ENCODE peak calls at places on chromosome 3, in five cellular contexts. One of them, this sample, is unnamed.
A peak's percentile ranks its signal among the peaks of the same experiment; 100 is the strongest.

GRCh38 chr3:187291512-187292132 is at the start of gene MASP1:
- DNase-seq in psoas muscle: peak; percentile 59
- DNase-seq in AG04450: no peak
- DNase-seq in cardiac muscle cell: no peak
- DNase-seq in heart left ventricle: peak; percentile 69
- DNase-seq in this sample: peak; percentile 5

GRCh38 chr3:192875971-192876565 is 41.6 kb downstream of the MB21D2 start:
- DNase-seq in cardiac muscle cell: peak; percentile 54
- DNase-seq in psoas muscle: no peak
- DNase-seq in AG04450: no peak
- DNase-seq in heart left ventricle: no peak
- DNase-seq in this sample: no peak

GRCh38 chr3:127800508-127800907 is 21.8 kb downstream of the MGLL start:
- DNase-seq in psoas muscle: no peak
- DNase-seq in AG04450: no peak
- DNase-seq in cardiac muscle cell: peak; percentile 37
- DNase-seq in heart left ventricle: no peak
- DNase-seq in this sample: peak; percentile 63

GRCh38 chr3:187406927-187407326 is 38.7 kb downstream of the RTP4 start:
- DNase-seq in psoas muscle: no peak
- DNase-seq in cardiac muscle cell: peak; percentile 23
- DNase-seq in AG04450: no peak
- DNase-seq in heart left ventricle: no peak
- DNase-seq in this sample: no peak

GRCh38 chr3:132787616-132788015 is 65.4 kb upstream of the NPHP3 start:
- DNase-seq in heart left ventricle: no peak
- DNase-seq in cardiac muscle cell: peak; percentile 72
- DNase-seq in psoas muscle: no peak
- DNase-seq in AG04450: no peak
- DNase-seq in this sample: peak; percentile 25

GRCh38 chr3:182740710-182741109 is 52.6 kb upstream of the ATP11B start:
- DNase-seq in heart left ventricle: no peak
- DNase-seq in psoas muscle: no peak
- DNase-seq in AG04450: no peak
- DNase-seq in cardiac muscle cell: no peak
- DNase-seq in this sample: no peak

GRCh38 chr3:184590795-184591194 is 29.2 kb downstream of the EPHB3 start:
- DNase-seq in psoas muscle: no peak
- DNase-seq in cardiac muscle cell: peak; percentile 56
- DNase-seq in heart left ventricle: peak; percentile 28
- DNase-seq in AG04450: no peak
- DNase-seq in this sample: no peak

GRCh38 chr3:145266368-145266767 is 894.6 kb downstream of the PLOD2 start:
- DNase-seq in cardiac muscle cell: no peak
- DNase-seq in psoas muscle: no peak
- DNase-seq in AG04450: no peak
- DNase-seq in heart left ventricle: no peak
- DNase-seq in this sample: no peak

GRCh38 chr3:100080573-100080972 is 33.7 kb downstream of the FILIP1L start:
- DNase-seq in AG04450: no peak
- DNase-seq in heart left ventricle: no peak
- DNase-seq in cardiac muscle cell: no peak
- DNase-seq in psoas muscle: no peak
- DNase-seq in this sample: peak; percentile 32

GRCh38 chr3:159825216-159825854 is 163.3 kb upstream of the IL12A start:
- DNase-seq in AG04450: no peak
- DNase-seq in cardiac muscle cell: peak; percentile 11
- DNase-seq in psoas muscle: no peak
- DNase-seq in heart left ventricle: no peak
- DNase-seq in this sample: no peak
- H3K27ac ChIP-seq in AG04450: no peak overlapping the region
- H3K27ac ChIP-seq in cardiac muscle cell: no peak overlapping the region
- H3K27ac ChIP-seq in psoas muscle: no peak overlapping the region
- H3K27ac ChIP-seq in heart left ventricle: no peak overlapping the region
- H3K27ac ChIP-seq in this sample: no peak overlapping the region

DNA sequence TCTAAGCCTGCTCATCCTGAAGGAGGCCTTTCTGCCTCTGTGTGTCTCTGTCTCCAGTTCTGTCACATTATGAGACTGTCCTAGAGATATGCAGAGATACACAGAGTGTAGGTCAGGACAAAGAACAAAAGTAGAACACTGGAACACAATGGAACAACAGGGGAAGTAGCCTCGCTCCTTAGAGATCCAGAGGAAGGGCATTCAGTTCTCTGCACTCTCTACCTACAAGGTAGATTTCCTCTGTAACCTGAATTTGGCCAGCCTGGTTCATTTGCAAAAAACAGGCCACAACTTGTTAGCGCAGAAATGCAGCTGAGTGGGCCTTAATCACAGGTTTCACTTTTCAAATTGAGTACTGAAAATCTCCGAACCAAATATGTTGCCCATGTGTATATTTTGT is 19.4 kb downstream of the NEK10 start:
- DNase-seq in cardiac muscle cell: no peak
- DNase-seq in psoas muscle: no peak
- DNase-seq in heart left ventricle: no peak
- DNase-seq in AG04450: no peak
- DNase-seq in this sample: no peak
- H3K4me3 ChIP-seq in cardiac muscle cell: no peak overlapping the region
- H3K4me3 ChIP-seq in psoas muscle: peak overlapping the region; percentile 3
- H3K4me3 ChIP-seq in heart left ventricle: no peak overlapping the region
- H3K4me3 ChIP-seq in AG04450: no peak overlapping the region
- H3K4me3 ChIP-seq in this sample: no peak overlapping the region

GRCh38 chr3:13892304-13892703 is 12.4 kb upstream of the WNT7A start:
- DNase-seq in psoas muscle: no peak
- DNase-seq in heart left ventricle: no peak
- DNase-seq in cardiac muscle cell: no peak
- DNase-seq in AG04450: no peak
- DNase-seq in this sample: no peak
- H3K27ac ChIP-seq in psoas muscle: no peak overlapping the region
- H3K27ac ChIP-seq in heart left ventricle: no peak overlapping the region
- H3K27ac ChIP-seq in cardiac muscle cell: no peak overlapping the region
- H3K27ac ChIP-seq in AG04450: no peak overlapping the region
- H3K27ac ChIP-seq in this sample: no peak overlapping the region

DNA sequence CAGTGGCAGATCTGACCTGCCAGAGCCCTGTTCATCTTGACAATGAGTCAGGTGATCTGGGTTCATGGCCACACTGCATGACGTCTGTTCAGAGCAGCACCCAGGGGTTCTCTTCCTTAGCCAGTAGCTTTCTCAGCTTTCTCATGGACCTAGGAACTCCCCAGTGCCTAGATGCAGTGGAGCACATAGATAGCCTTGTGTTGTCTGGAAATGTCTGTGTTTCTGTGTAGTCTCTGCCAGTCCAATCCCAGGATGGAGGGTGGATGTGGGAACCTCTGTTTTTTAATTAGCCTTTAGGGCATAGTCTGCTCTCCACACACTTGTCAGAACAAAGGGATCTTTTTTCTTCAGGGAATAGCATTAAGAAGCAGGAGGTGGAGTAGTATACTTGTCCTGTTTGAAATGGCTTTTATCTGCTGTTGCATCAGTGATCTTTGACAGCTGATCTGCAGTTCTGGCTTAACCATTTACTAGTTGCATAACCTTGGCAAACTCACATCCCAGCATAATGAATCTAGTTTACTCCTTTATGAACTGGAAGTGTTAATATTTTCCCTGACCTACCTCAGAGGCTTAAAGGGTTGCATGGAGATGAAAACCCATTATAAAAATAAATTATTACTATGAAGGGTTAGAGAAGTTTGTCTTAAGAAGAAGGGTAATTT is 16.1 kb upstream of the CACNA1D start:
- DNase-seq in heart left ventricle: no peak
- DNase-seq in psoas muscle: no peak
- DNase-seq in cardiac muscle cell: no peak
- DNase-seq in AG04450: no peak
- DNase-seq in this sample: no peak
- H3K4me3 ChIP-seq in heart left ventricle: no peak overlapping the region
- H3K4me3 ChIP-seq in psoas muscle: no peak overlapping the region
- H3K4me3 ChIP-seq in cardiac muscle cell: no peak overlapping the region
- H3K4me3 ChIP-seq in AG04450: no peak overlapping the region
- H3K4me3 ChIP-seq in this sample: no peak overlapping the region

GRCh38 chr3:12952322-12953200 is 111.2 kb upstream of the RPL32 start:
- DNase-seq in cardiac muscle cell: no peak
- DNase-seq in psoas muscle: no peak
- DNase-seq in AG04450: no peak
- DNase-seq in heart left ventricle: no peak
- DNase-seq in this sample: no peak
- H3K27ac ChIP-seq in cardiac muscle cell: peak overlapping the region; percentile 68
- H3K27ac ChIP-seq in psoas muscle: peak overlapping the region; percentile 78
- H3K27ac ChIP-seq in AG04450: no peak overlapping the region
- H3K27ac ChIP-seq in heart left ventricle: no peak overlapping the region
- H3K27ac ChIP-seq in this sample: no peak overlapping the region

This sample was measured in brain microvascular endothelial cell.